ENCODE peak calls at places on chromosomes 4 and X, in five cellular contexts. L is right lobe of liver, D is body of pancreas, P is K562, X is spleen. Z is an unnamed sample.

GRCh38 chr4:123606946-123607542 is 210.4 kb downstream of the SPRY1 start:
- DNase-seq in L (no peak), D (peak; percentile 5), P (no peak), X (no peak), Z (no peak)

GRCh38 chr4:174398728-174399127 is 115.0 kb downstream of the CEP44 start:
- DNase-seq in L (no peak), D (no peak), P (peak; percentile 22), X (no peak), Z (no peak)

GRCh38 chr4:150328496-150328895 is 250.3 kb downstream of the DCLK2 start:
- DNase-seq in L (no peak), D (no peak), P (no peak), X (no peak), Z (no peak)

GRCh38 chrX:27085346-27085745 is 377.8 kb downstream of the PPP4R3C start:
- DNase-seq in L (no peak), D (no peak), P (no peak), X (no peak), Z (no peak)

GRCh38 chr4:98341309-98341708 is 80.1 kb downstream of the RAP1GDS1 start:
- DNase-seq in L (no peak), D (no peak), P (no peak), X (no peak), Z (no peak)

GRCh38 chr4:48071171-48071570 is 54.6 kb downstream of the NIPAL1 start:
- DNase-seq in L (no peak), D (no peak), P (no peak), X (no peak), Z (no peak)

GRCh38 chr4:102036016-102036415 is 245.5 kb downstream of the BANK1 start:
- DNase-seq in L (no peak), D (no peak), P (no peak), X (no peak), Z (no peak)

GRCh38 chr4:174157106-174157607 is 126.3 kb downstream of the FBXO8 start:
- DNase-seq in L (no peak), D (no peak), P (peak; percentile 91), X (no peak), Z (no peak)

GRCh38 chr4:56704074-56704473 is 23.0 kb upstream of the HOPX start:
- DNase-seq in L (no peak), D (no peak), P (no peak), X (no peak), Z (peak; percentile 40)

GRCh38 chrX:46125139-46125538 is 420.1 kb downstream of the ZNF674 start:
- DNase-seq in L (no peak), D (no peak), P (no peak), X (no peak), Z (no peak)

GRCh38 chr4:1154523-1155182 is 17.7 kb downstream of the SPON2 start:
- DNase-seq in L (no peak), D (peak; percentile 88), P (no peak), X (no peak), Z (no peak)

GRCh38 chr4:186727977-186728519 is 4.4 kb upstream of the FAT1 start:
- DNase-seq in L (no peak), D (no peak), P (peak; percentile 17), X (no peak), Z (no peak)

GRCh38 chr4:186727149-186727976 is 3.7 kb upstream of the FAT1 start:
- DNase-seq in L (no peak), D (no peak), P (no peak), X (no peak), Z (no peak)

GRCh38 chr4:186726150-186726439 is 2.4 kb upstream of the FAT1 start:
- DNase-seq in L (no peak), D (no peak), P (no peak), X (no peak), Z (no peak)

GRCh38 chr4:186725422-186726149 is 1.9 kb upstream of the FAT1 start:
- DNase-seq in L (peak; percentile 82), D (peak; percentile 82), P (peak; percentile 82), X (no peak), Z (peak; percentile 90)

DNA sequence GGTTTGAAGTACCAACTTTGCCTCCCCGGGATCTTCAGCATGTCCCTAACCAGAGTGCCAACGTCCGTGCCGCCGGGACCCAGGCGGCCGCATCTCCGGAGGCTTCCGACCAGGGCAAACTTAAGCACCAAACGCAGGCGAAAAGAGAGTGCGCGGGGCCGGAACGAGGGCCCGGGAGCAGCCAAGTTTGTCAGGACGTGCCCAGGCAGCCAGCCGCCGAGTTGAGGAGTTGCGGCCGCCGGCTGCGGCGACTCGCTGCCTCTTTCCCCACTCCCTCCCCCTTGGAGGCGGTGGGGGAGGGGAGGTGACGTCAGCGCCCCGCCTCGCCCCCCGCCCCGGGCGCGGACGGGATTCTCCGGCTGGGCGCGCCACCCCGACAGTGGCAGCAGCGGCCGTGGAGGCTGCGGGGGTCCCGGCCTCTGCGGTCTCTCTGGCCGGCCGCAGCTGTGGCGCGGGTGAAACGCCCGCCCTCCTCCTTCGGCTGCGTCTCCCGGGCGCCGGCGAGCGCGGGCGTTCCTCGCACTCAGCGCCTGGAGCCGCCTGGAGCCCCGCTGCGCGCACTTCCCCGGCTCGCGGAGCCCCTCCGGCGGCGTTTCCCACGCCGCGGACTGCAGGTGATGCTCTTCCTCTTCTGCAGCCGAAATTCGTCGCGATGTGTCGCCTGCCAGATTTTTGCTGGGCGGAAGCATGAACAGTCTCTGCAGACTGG is 2.9 kb upstream of the FAT1 start:
- DNase-seq in L (peak; percentile 61), D (peak; percentile 73), P (peak; percentile 70), X (no peak), Z (peak; percentile 81)
- TF ChIP-seq POLR2A in L (peak; percentile 97), D (peak; percentile 85), P (no peak), X (no peak), Z (peak; percentile 45)

GRCh38 chrX:68500105-68500504 is 1.3 kb downstream of the YIPF6 start:
- DNase-seq in L (no peak), D (no peak), P (no peak), X (no peak), Z (no peak)
- H3K4me3 ChIP-seq in L (no peak overlapping the region), D (no peak overlapping the region), P (peak overlapping the region; percentile 88), X (peak overlapping the region; percentile 78), Z (no peak overlapping the region)

GRCh38 chr4:38865445-38865844 is 2.2 kb upstream of the FAM114A1 start:
- DNase-seq in L (peak; percentile 68), D (peak; percentile 56), P (no peak), X (no peak), Z (no peak)

GRCh38 chr4:38868055-38868965 is 704 bp downstream of the FAM114A1 start:
- DNase-seq in L (peak; percentile 73), D (peak; percentile 42), P (no peak), X (no peak), Z (peak; percentile 64)

GRCh38 chr4:38867478-38868054 is at the start of gene FAM114A1:
- DNase-seq in L (peak; percentile 93), D (peak; percentile 83), P (peak; percentile 86), X (peak; percentile 93), Z (peak; percentile 84)

GRCh38 chr4:38869511-38869910 is 1.9 kb downstream of the FAM114A1 start:
- DNase-seq in L (no peak), D (no peak), P (no peak), X (no peak), Z (no peak)

GRCh38 chr4:38866973-38867477 is 581 bp upstream of the FAM114A1 start:
- DNase-seq in L (no peak), D (no peak), P (no peak), X (no peak), Z (no peak)
- TF ChIP-seq POLR2A in L (no peak), D (no peak), P (no peak), X (no peak), Z (no peak)

GRCh38 chr4:100421356-100421978 is 96.4 kb downstream of the EMCN start:
- DNase-seq in L (no peak), D (no peak), P (no peak), X (no peak), Z (no peak)
- H3K4me3 ChIP-seq in L (no peak overlapping the region), D (no peak overlapping the region), P (no peak overlapping the region), X (no peak overlapping the region), Z (no peak overlapping the region)

Z was measured in testis.